ENCODE peak calls at places on chromosome 17, in six cellular contexts. B, V, F, X, A and L are unnamed samples.

GRCh38 chr17:7393613-7394451 is 493 bp downstream of the PLSCR3 start:
- DNase-seq in B (no peak), V (no peak), F (no peak), X (no peak), A (peak; percentile 33), L (no peak)

GRCh38 chr17:57782642-57783337 is 37.7 kb upstream of the CCDC182 start:
- DNase-seq in B (no peak), V (no peak), F (no peak), X (no peak), A (no peak), L (no peak)

GRCh38 chr17:67686246-67686645 is 31.5 kb upstream of the NOL11 start:
- DNase-seq in B (no peak), V (no peak), F (no peak), X (no peak), A (no peak), L (no peak)

GRCh38 chr17:60577147-60577925 is 22.7 kb upstream of the PPM1D start:
- DNase-seq in B (no peak), V (peak; percentile 30), F (peak; percentile 17), X (no peak), A (peak; percentile 23), L (no peak)

GRCh38 chr17:57928898-57929297 is 26.3 kb downstream of the CUEDC1 start:
- DNase-seq in B (no peak), V (no peak), F (no peak), X (no peak), A (no peak), L (no peak)

GRCh38 chr17:16915752-16916556 is 56.0 kb downstream of the TNFRSF13B start:
- DNase-seq in B (peak; percentile 70), V (peak; percentile 17), F (peak; percentile 32), X (peak; percentile 41), A (peak; percentile 25), L (peak; percentile 44)

GRCh38 chr17:43015579-43015978 is 6.6 kb downstream of the VAT1 start:
- DNase-seq in B (no peak), V (no peak), F (no peak), X (no peak), A (no peak), L (no peak)

GRCh38 chr17:31593806-31594205 is 202.3 kb downstream of the RAB11FIP4 start:
- DNase-seq in B (no peak), V (no peak), F (no peak), X (no peak), A (no peak), L (no peak)

GRCh38 chr17:45147581-45148182 is 593 bp upstream of the HEXIM1 start:
- DNase-seq in B (peak; percentile 95), V (peak; percentile 85), F (peak; percentile 93), X (no peak), A (peak; percentile 70), L (no peak)

DNA sequence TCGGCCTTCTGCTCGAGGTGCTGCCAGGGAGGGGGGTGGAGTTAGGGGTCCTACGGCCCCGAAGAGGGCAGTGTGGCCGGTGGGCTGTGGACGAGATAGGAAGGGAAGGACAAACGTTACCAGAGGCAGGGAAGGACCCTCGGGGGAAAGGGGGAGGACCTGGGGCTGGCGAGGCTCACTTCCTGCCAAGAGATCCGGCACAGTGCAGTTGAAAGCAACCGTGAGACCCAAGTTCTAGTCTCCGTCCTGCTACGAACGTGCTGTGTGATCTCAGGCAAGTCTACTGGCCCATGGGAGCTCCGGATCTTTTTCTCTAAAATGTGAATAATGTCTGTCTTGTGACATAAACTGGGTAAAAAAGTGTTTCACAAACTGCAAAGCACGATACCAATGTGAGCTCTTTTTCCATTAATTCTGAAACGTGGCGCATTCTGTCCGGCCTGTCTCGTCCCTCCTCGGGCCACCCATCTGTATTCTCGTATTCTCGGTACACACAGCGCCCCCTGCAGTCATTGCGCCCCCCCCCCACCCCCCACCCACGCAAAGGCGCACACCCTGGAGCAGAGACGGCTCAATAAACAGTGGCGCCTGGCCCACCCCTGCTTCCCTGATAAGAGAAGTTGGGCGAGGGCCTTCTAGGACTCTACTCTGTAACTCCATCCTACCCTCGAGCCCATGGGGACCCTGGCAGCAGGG is 8.8 kb downstream of the CYGB start:
- DNase-seq in B (no peak), V (no peak), F (no peak), X (no peak), A (peak; percentile 89), L (no peak)
- H3K4me1 ChIP-seq in B (peaks cover 10% of the 10 kb centered on the region), V (peaks cover 12% of the 10 kb centered on the region), F (peaks cover 91% of the 10 kb centered on the region), X (peaks cover 18% of the 10 kb centered on the region), A (peaks cover 30% of the 10 kb centered on the region), L (peaks cover 36% of the 10 kb centered on the region)

GRCh38 chr17:80981062-80981902 is 10.4 kb upstream of the CHMP6 start:
- DNase-seq in B (no peak), V (no peak), F (no peak), X (no peak), A (peak; percentile 82), L (no peak)

GRCh38 chr17:80981929-80982425 is 9.7 kb upstream of the CHMP6 start:
- DNase-seq in B (no peak), V (no peak), F (no peak), X (no peak), A (no peak), L (no peak)

GRCh38 chr17:80978499-80979497 is 12.8 kb upstream of the CHMP6 start:
- DNase-seq in B (no peak), V (no peak), F (no peak), X (no peak), A (no peak), L (no peak)

GRCh38 chr17:80980397-80981061 is 11.1 kb upstream of the CHMP6 start:
- DNase-seq in B (no peak), V (no peak), F (no peak), X (no peak), A (no peak), L (no peak)

GRCh38 chr17:80979547-80980378 is 11.9 kb upstream of the CHMP6 start:
- DNase-seq in B (no peak), V (no peak), F (no peak), X (no peak), A (no peak), L (no peak)
- H3K9ac ChIP-seq in B (no peak overlapping the region), V (no peak overlapping the region), F (no peak overlapping the region), X (no peak overlapping the region), A (no peak overlapping the region), L (no peak overlapping the region)

GRCh38 chr17:74671031-74671771 is 41.5 kb downstream of the CD300LF start:
- DNase-seq in B (no peak), V (no peak), F (peak; percentile 67), X (peak; percentile 81), A (peak; percentile 64), L (peak; percentile 75)
- TF ChIP-seq ZNF274 in B (no peak), V (no peak), F (peak; percentile 100), X (no peak), A (no peak), L (no peak)

DNA sequence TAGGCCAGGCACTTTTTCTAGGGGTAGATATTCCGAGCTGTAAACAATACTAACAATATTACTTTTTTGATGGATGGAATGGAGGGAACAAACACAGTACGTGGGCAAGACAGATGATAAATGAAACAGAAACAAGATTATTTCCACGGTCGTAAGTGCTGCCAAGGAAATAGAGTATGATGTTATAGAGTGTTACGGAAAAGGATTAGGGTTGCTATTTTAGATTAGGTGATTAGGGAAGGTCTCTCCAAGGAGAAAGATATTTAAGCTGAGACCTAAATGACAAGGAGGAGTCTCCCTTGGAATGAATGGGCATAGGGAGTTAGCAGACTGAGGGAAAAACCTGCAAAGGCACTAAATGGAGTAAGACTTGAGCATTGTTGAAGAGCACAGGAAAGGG is 8.3 kb downstream of the ADPRM start:
- DNase-seq in B (no peak), V (no peak), F (no peak), X (no peak), A (no peak), L (no peak)
- H3K4me1 ChIP-seq in B (no peaks in the 10 kb centered on the region), V (peaks cover 7% of the 10 kb centered on the region), F (no peaks in the 10 kb centered on the region), X (no peaks in the 10 kb centered on the region), A (no peaks in the 10 kb centered on the region), L (no peaks in the 10 kb centered on the region)

GRCh38 chr17:82246040-82246364 is 17.2 kb downstream of the SLC16A3 start:
- DNase-seq in B (no peak), V (no peak), F (no peak), X (no peak), A (no peak), L (no peak)
- H3K9ac ChIP-seq in B (peak overlapping the region; percentile 55), V (no peak overlapping the region), F (no peak overlapping the region), X (no peak overlapping the region), A (no peak overlapping the region), L (no peak overlapping the region)

DNA sequence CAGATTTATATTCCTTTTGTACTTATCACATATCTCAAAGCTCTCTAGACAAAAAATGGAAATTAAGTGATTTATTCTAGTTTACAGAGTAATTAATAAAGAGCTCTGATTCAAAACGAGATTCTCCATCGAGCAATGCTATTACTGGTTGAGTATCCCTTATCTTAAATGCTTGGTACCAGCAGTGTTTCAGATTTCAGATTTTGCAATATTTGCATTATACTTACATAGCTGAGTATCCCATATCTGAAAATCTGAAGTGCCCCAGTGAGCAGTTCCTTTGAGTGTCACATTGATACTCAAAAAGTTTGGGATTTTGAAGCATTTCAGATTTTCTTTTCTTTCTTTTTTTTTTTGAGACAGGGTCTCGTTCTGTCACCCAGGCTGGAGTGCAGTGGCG is 57.4 kb upstream of the STAC2 start:
- DNase-seq in B (no peak), V (no peak), F (no peak), X (no peak), A (no peak), L (no peak)
- TF ChIP-seq ZNF274 in B (no peak), V (no peak), F (no peak), X (no peak), A (no peak), L (no peak)